ENCODE peak calls at places on chromosomes 3 and 15, in four cellular contexts. I is A673, U is endothelial cell, S is AG04450. O is an unnamed sample.

GRCh38 chr3:55160241-55160877 is 232.5 kb upstream of the LRTM1 start:
- DNase-seq in U (no peak), I (peak), S (peak), O (peak)

GRCh38 chr3:54983266-54983910 is 55.5 kb upstream of the LRTM1 start:
- DNase-seq in S (no peak), I (no peak), U (no peak), O (no peak)

GRCh38 chr15:81784751-81785150 is 261.1 kb downstream of the MEX3B start:
- DNase-seq in I (no peak), U (no peak), S (no peak), O (no peak)

GRCh38 chr3:24192004-24192403 is 246.9 kb downstream of the NR1D2 start:
- DNase-seq in U (no peak), S (no peak), I (no peak), O (no peak)

GRCh38 chr15:58758141-58758540 is 8.6 kb upstream of the ADAM10 start:
- DNase-seq in I (no peak), S (no peak), U (no peak), O (no peak)

GRCh38 chr3:193132923-193133463 is 108.0 kb upstream of the PLAAT1 start:
- DNase-seq in S (no peak), U (no peak), I (no peak), O (no peak)

GRCh38 chr3:37441689-37442088 is 267.3 kb upstream of the LRRFIP2 start:
- DNase-seq in I (no peak), S (no peak), U (no peak), O (no peak)

GRCh38 chr3:58938057-58938456 is 111.8 kb downstream of the CFAP20DC start:
- DNase-seq in U (no peak), S (no peak), I (no peak), O (no peak)

GRCh38 chr3:30913176-30913575 is 18.7 kb upstream of the GADL1 start:
- DNase-seq in S (no peak), I (no peak), U (no peak), O (no peak)

GRCh38 chr3:29789686-29790085 is 508.8 kb downstream of the RBMS3 start:
- DNase-seq in U (no peak), I (peak), S (no peak), O (no peak)

GRCh38 chr3:188351648-188352047 is 197.7 kb downstream of the LPP start:
- DNase-seq in S (no peak), I (no peak), U (no peak), O (no peak)

GRCh38 chr15:39363761-39364586 is 216.9 kb upstream of the THBS1 start:
- DNase-seq in I (no peak), S (no peak), U (no peak), O (peak)

GRCh38 chr3:20245781-20246180 is 59.8 kb upstream of the SGO1 start:
- DNase-seq in S (no peak), U (no peak), I (no peak), O (no peak)

GRCh38 chr3:194395767-194396527 is 3.1 kb downstream of the GP5 start:
- DNase-seq in S (no peak), U (no peak), I (no peak), O (no peak)

GRCh38 chr3:23475446-23475845 is 272.3 kb downstream of the UBE2E2 start:
- DNase-seq in U (no peak), I (no peak), S (no peak), O (no peak)

GRCh38 chr3:150158974-150159625 is 188.4 kb upstream of the PFN2 start:
- DNase-seq in S (no peak), I (peak), U (no peak), O (peak)

GRCh38 chr3:167605871-167606270 is 47.9 kb downstream of the WDR49 start:
- DNase-seq in U (no peak), S (no peak), I (no peak), O (no peak)

GRCh38 chr3:71101014-71101413 is 482.5 kb downstream of the FOXP1 start:
- DNase-seq in I (no peak), U (no peak), S (no peak), O (peak)

GRCh38 chr3:66115858-66116654 is 77.3 kb upstream of the MAGI1 start:
- DNase-seq in U (no peak), I (no peak), S (peak), O (peak)

GRCh38 chr3:96900059-96900458 is 85.7 kb downstream of the EPHA6 start:
- DNase-seq in I (no peak), S (no peak), U (no peak), O (no peak)

GRCh38 chr15:60184579-60184978 is 180.5 kb downstream of the FOXB1 start:
- DNase-seq in I (no peak), S (no peak), U (no peak), O (no peak)

GRCh38 chr3:197874064-197874463 is 75.9 kb upstream of the RPL35A start:
- DNase-seq in U (no peak), I (no peak), S (no peak), O (no peak)

GRCh38 chr3:37920156-37920686 is 58.5 kb downstream of the CTDSPL start:
- DNase-seq in S (no peak), U (no peak), I (no peak), O (no peak)

GRCh38 chr3:62607287-62608029 is 234.1 kb upstream of the FEZF2 start:
- DNase-seq in S (no peak), U (no peak), I (peak), O (peak)

GRCh38 chr15:78811124-78811824 is at the start of gene ADAMTS7:
- DNase-seq in I (peak), S (peak), U (peak), O (peak)

GRCh38 chr3:22612927-22613326 is 590.2 kb upstream of the UBE2E2 start:
- DNase-seq in S (no peak), I (no peak), U (no peak), O (no peak)

GRCh38 chr3:5019411-5020261 is 40.4 kb downstream of the BHLHE40 start:
- DNase-seq in I (no peak), U (no peak), S (no peak), O (no peak)

GRCh38 chr3:197256836-197257444 is 41.5 kb downstream of the DLG1 start:
- DNase-seq in I (peak), S (peak), U (peak), O (peak)

GRCh38 chr3:186193534-186194450 is 84.9 kb upstream of the ETV5 start:
- DNase-seq in I (no peak), S (no peak), U (peak), O (no peak)

GRCh38 chr3:8891328-8891727 is 71.9 kb downstream of the RAD18 start:
- DNase-seq in I (no peak), U (no peak), S (no peak), O (no peak)

GRCh38 chr3:142553741-142554140 is 24.8 kb downstream of the ATR start:
- DNase-seq in I (no peak), U (no peak), S (no peak), O (no peak)

GRCh38 chr3:99931059-99931458 is 113.4 kb downstream of the CMSS1 start:
- DNase-seq in I (no peak), S (no peak), U (no peak), O (no peak)

GRCh38 chr3:62597481-62597880 is 224.1 kb upstream of the FEZF2 start:
- DNase-seq in U (no peak), I (no peak), S (no peak), O (no peak)

GRCh38 chr3:167066977-167067843 is 312.9 kb downstream of the ZBBX start:
- DNase-seq in U (no peak), S (no peak), I (no peak), O (no peak)

DNA sequence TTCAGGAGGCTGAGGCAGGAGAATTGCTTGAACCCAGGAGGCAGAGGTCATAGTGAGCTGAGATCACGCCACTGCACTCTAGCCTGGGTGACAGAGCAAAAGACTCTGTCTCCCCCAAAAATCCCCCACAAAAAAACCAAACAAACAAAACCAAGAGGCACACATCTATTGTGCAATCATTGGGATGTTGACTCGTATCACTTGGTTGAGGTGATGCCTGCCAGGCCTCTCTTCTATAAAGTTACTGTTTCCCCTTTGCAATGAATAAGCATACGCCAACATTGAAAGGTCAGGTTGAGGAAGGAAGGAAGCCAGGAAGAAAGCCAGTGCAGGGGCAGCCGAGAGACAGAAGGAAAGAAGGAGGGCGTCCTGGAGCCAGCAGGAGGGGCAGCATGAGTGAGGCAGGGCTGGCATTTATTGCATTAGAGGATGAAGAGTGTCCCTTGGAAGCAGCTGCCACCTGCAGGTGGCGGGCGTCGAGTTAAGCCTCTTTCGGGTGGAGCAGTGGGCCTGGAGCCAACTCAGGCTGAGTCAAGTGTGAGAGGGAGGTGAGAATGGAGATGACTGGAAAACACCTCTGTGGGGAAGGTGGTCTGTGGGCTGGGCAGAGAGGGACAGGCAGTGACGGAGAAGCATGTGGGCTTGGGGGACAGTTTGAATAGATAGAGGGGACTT is 8.3 kb upstream of the CSPG4 start:
- DNase-seq in U (no peak), S (no peak), I (peak), O (peak)
- TF ChIP-seq CTCF in U (no peak), S (no peak), I (peak), O (peak)

GRCh38 chr15:92820233-92821021 is 79.7 kb upstream of the CHD2 start:
- DNase-seq in U (peak), S (peak), I (peak), O (peak)
- TF ChIP-seq CTCF in U (no peak), S (no peak), I (no peak), O (no peak)

DNA sequence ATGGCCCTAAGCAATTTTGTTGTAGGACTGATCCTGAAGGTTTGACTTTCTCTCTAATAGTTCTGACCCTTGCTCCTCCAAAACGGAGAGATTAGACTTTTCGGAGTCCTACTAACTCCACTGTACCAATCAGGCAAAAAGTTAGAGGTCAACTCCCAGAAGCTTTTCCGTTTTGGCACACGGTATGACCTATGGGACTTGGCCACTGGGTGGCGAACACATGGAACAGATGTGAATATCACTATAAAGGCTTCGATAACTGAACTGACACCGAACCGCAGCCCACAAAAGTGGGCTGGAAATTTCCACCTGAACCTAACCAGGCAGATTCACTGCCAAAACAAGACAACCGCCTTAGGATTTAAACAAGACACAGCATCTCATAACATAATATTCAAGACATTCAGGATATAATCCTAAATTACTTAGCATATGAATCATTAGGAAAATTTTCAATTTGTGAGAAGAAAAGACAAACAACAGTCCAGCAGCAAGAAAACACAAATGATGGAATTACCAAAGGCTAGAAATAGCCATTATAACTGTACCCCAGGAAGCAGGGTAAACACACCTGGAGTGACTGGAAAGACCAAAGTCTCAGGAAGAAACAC is 12.2 kb upstream of the TM2D3 start:
- DNase-seq in U (peak), I (peak), S (no peak), O (no peak)
- TF ChIP-seq CTCF in U (peak), I (peak), S (peak), O (peak)

DNA sequence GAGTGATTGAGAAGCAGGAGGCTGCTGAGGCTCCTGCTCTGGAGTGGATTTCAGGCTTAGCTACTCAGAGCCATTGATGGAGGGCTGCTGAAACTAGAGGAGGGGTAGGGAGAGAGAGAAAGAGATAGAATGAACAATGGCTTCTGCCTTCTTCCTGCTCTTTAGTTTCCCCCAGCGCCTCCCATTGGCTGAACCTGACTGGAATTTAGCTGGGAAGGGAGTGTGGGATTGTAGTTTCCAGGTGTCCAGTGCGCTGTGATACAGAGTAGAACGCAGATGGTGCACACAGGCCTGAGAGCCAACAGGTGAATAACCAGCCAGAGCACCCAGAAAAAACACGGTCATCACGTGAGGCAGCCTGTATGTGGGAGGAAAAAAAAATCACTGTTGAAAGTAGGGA is 140.1 kb downstream of the IL20RB start:
- DNase-seq in S (no peak), U (no peak), I (no peak), O (no peak)
- TF ChIP-seq CTCF in S (no peak), U (no peak), I (no peak), O (no peak)

DNA sequence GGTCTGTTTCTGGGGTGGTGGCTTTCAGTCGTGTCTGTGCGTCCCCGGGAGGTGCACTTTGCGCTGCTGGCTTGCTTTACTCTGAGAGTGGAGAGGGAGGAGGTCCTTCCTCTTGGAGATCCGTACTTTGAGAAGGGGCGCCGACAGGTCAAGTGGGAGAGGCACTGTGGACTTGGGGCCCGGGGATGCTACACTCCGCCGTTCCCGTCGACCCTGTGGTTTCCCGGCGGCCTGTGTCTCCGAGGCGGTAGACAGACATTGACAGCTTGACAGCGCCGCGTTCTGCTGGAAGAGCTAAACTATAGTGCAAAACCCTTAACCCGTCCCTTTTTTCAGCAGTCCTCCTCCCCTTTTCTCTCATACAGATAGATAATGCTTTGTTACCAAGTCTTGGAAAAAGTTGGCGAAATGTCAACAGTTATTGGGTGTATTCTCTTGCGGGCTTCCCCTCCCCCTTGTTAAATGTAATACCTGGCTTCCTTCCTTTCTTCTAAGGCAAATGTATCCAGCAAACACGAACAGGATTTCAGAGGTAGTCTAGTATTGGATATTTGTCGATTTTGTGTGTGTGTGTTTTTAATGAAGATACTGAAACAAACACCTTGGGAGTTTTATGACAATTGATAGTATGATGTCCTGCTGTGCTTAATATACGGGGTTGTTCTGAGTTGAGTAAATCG is 6.6 kb downstream of the TPM1 start:
- DNase-seq in U (peak), I (peak), S (no peak), O (peak)
- TF ChIP-seq CTCF in U (no peak), I (peak), S (no peak), O (no peak)

GRCh38 chr3:128665362-128666021 is 14.9 kb upstream of the RPN1 start:
- DNase-seq in U (no peak), S (no peak), I (no peak), O (no peak)
- TF ChIP-seq CTCF in U (no peak), S (no peak), I (peak), O (peak)

DNA sequence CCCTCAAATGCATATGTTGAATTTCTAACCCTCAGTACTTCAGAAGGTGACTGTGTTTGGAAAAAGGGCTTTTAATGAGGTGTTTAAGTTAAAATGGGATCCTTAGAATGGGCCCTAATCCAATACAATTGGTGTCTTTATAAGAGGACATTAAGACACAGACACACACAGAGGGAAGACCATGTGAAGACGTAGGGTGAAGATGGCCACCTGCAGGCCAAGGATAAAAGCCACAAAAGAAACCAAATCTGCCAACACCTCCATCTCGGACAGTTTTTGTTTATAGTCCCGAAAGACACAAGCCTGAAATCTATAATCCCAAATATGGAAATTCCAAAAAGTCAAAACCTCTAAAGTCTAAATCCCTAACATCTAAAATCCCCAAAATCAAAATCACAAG is 4.1 kb upstream of the MASP1 start:
- DNase-seq in U (no peak), I (no peak), S (no peak), O (peak)
- TF ChIP-seq CTCF in U (no peak), I (peak), S (peak), O (peak)

O was measured in HFFc6.